ENCODE peak calls at places on chromosomes 16 and 17, in seven cellular contexts. P is AG04450, B is SK-N-SH, F is tibial artery, V is right cardiac atrium, D is SJSA1, E is transverse colon. S is an unnamed sample.

GRCh38 chr16:65121870-65122723 is at the start of gene CDH11:
- DNase-seq in E (peak; percentile 38), D (peak; percentile 80), F (peak; percentile 83), V (peak; percentile 90), P (peak; percentile 55), B (peak; percentile 82), S (peak; percentile 73)

GRCh38 chr16:31072540-31073072 is 1.4 kb downstream of the ZNF668 start:
- DNase-seq in P (no peak), E (peak; percentile 38), D (no peak), V (no peak), B (peak; percentile 62), F (no peak), S (no peak)

GRCh38 chr17:29165800-29166506 is 14.2 kb downstream of the MYO18A start:
- DNase-seq in D (no peak), F (no peak), E (no peak), P (no peak), B (no peak), V (peak; percentile 35), S (peak; percentile 56)

GRCh38 chr16:46947900-46948547 is 25.4 kb downstream of the DNAJA2 start:
- DNase-seq in D (peak; percentile 9), E (no peak), F (no peak), B (peak; percentile 65), V (no peak), P (no peak), S (no peak)

GRCh38 chr16:31134091-31134571 is 1.4 kb downstream of the PRSS8 start:
- DNase-seq in P (no peak), D (no peak), F (no peak), V (no peak), E (no peak), B (no peak), S (no peak)

GRCh38 chr16:19071811-19072777 is 4.7 kb downstream of the COQ7 start:
- DNase-seq in V (peak; percentile 66), B (peak; percentile 58), F (no peak), E (peak; percentile 77), P (no peak), D (peak; percentile 22), S (no peak)

GRCh38 chr16:24253192-24253591 is 2.9 kb upstream of the CACNG3 start:
- DNase-seq in P (no peak), V (peak; percentile 56), D (peak; percentile 29), E (peak; percentile 10), F (no peak), B (peak; percentile 68), S (no peak)

GRCh38 chr16:80100186-80100585 is 440.6 kb upstream of the DYNLRB2 start:
- DNase-seq in F (no peak), D (no peak), E (no peak), V (peak; percentile 22), P (no peak), B (no peak), S (no peak)

GRCh38 chr17:14805348-14805747 is 459.8 kb downstream of the PMP22 start:
- DNase-seq in E (no peak), F (no peak), D (no peak), B (no peak), V (no peak), P (no peak), S (no peak)

GRCh38 chr16:84924339-84925091 is 86.8 kb downstream of the ZDHHC7 start:
- DNase-seq in B (no peak), V (peak; percentile 87), E (no peak), P (no peak), D (no peak), F (no peak), S (no peak)

GRCh38 chr16:88737298-88738166 is 31.2 kb downstream of the CTU2 start:
- DNase-seq in E (peak; percentile 78), P (peak; percentile 29), D (peak; percentile 55), F (peak; percentile 84), V (peak; percentile 90), B (peak; percentile 94), S (peak; percentile 89)

GRCh38 chr16:87465306-87465705 is 27.5 kb downstream of the ZCCHC14 start:
- DNase-seq in P (peak; percentile 52), V (peak; percentile 89), D (peak; percentile 43), F (peak; percentile 93), E (peak; percentile 70), B (peak; percentile 52), S (peak; percentile 92)

GRCh38 chr17:66549731-66550207 is 247.4 kb downstream of the PRKCA start:
- DNase-seq in P (peak; percentile 74), F (no peak), E (no peak), B (no peak), V (no peak), D (peak; percentile 98), S (no peak)

GRCh38 chr17:38464723-38465419 is 36.6 kb downstream of the ARHGAP23 start:
- DNase-seq in V (peak; percentile 96), E (peak; percentile 73), P (peak; percentile 83), D (peak; percentile 92), F (peak; percentile 97), B (peak; percentile 96), S (peak; percentile 92)

GRCh38 chr17:17439971-17440843 is 36.6 kb upstream of the MED9 start:
- DNase-seq in B (peak; percentile 72), V (peak; percentile 84), P (no peak), E (peak; percentile 73), F (no peak), D (peak; percentile 72), S (no peak)

GRCh38 chr17:17684901-17685774 is 3.9 kb downstream of the RAI1 start:
- DNase-seq in P (no peak), E (no peak), B (peak; percentile 34), F (no peak), V (peak; percentile 74), D (no peak), S (no peak)

GRCh38 chr16:77435240-77435819 is 496 bp upstream of the ADAMTS18 start:
- DNase-seq in F (no peak), D (no peak), B (no peak), P (no peak), V (no peak), E (no peak), S (no peak)

GRCh38 chr16:27952811-27953210 is 110.7 kb downstream of the GSG1L start:
- DNase-seq in E (no peak), V (no peak), B (no peak), F (no peak), D (no peak), P (no peak), S (no peak)

GRCh38 chr17:39738568-39738901 is 797 bp downstream of the GRB7 start:
- DNase-seq in F (no peak), V (no peak), P (no peak), E (peak; percentile 76), D (no peak), B (no peak), S (no peak)

GRCh38 chr16:79932564-79932963 is 332.0 kb upstream of the MAF start:
- DNase-seq in B (no peak), D (peak; percentile 15), F (no peak), V (no peak), E (no peak), P (no peak), S (no peak)

GRCh38 chr17:72077326-72077960 is 43.4 kb upstream of the SOX9 start:
- DNase-seq in D (no peak), P (no peak), E (no peak), B (no peak), F (no peak), V (no peak), S (no peak)

GRCh38 chr16:77335652-77336234 is 99.1 kb downstream of the ADAMTS18 start:
- DNase-seq in E (no peak), P (no peak), D (no peak), B (no peak), F (no peak), V (no peak), S (no peak)

GRCh38 chr17:78409191-78409621 is 30.8 kb downstream of the PGS1 start:
- DNase-seq in D (no peak), E (peak; percentile 91), P (no peak), F (no peak), B (no peak), V (peak; percentile 47), S (no peak)

GRCh38 chr17:20046629-20047028 is 37.5 kb downstream of the SPECC1 start:
- DNase-seq in V (no peak), P (no peak), B (no peak), D (no peak), E (no peak), F (no peak), S (no peak)

GRCh38 chr17:67831268-67831667 is 6.0 kb downstream of the BPTF start:
- DNase-seq in B (no peak), F (no peak), D (no peak), P (no peak), E (no peak), V (no peak), S (no peak)

GRCh38 chr17:67833946-67834631 is 8.8 kb downstream of the BPTF start:
- DNase-seq in F (no peak), V (no peak), P (no peak), D (no peak), E (no peak), B (no peak), S (no peak)

GRCh38 chr17:67829331-67829730 is 4.0 kb downstream of the BPTF start:
- DNase-seq in B (no peak), V (no peak), F (no peak), E (no peak), D (no peak), P (no peak), S (no peak)

GRCh38 chr17:67833134-67833533 is 7.8 kb downstream of the BPTF start:
- DNase-seq in P (no peak), B (no peak), F (no peak), V (no peak), D (no peak), E (no peak), S (no peak)

GRCh38 chr17:67830440-67830839 is 5.1 kb downstream of the BPTF start:
- DNase-seq in E (no peak), V (no peak), B (peak; percentile 43), D (no peak), F (no peak), P (no peak), S (no peak)
- H3K27ac ChIP-seq in E (no peak overlapping the region), V (no peak overlapping the region), B (peak overlapping the region; percentile 31), D (no peak overlapping the region), F (no peak overlapping the region), P (no peak overlapping the region), S (no peak overlapping the region)

GRCh38 chr17:64223931-64224657 is 39.0 kb downstream of the TEX2 start:
- DNase-seq in V (no peak), D (no peak), P (no peak), B (no peak), F (no peak), E (no peak), S (no peak)
- H3K27ac ChIP-seq in V (no peak overlapping the region), D (no peak overlapping the region), P (no peak overlapping the region), B (no peak overlapping the region), F (no peak overlapping the region), E (no peak overlapping the region), S (no peak overlapping the region)

DNA sequence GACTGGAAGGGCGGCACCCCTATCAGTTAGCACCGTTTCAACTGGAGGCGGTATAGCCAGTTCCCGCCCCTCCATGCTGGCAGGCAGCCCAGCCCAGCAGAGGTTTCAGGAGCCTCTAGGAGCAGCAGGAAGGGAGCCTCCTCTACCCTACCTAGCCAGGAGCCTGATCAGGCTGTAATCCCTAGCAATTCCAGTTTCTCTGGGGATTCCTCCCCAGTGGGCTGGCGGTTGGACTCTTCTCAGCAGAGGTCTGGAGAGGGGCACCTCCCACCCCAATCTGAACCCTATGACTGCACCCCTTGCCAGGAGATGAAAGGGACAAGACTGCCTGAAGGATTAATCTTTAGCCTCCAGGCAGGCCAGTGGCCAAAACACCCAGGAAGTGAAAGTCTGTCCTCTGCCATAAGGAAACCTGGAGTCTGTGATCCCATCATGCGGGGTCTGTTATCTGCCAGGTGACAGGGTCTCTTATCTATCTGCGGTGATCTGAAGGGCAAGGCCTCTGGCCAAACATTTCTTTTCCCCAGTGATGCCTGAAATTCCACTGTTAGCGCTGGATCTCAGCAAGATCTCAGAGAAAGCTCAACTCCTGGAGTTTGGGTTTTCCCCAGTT is 4.9 kb upstream of the CDH1 start:
- DNase-seq in F (no peak), D (no peak), E (peak; percentile 93), P (no peak), V (no peak), B (peak; percentile 61), S (no peak)
- H3K27ac ChIP-seq in F (no peak overlapping the region), D (no peak overlapping the region), E (peak overlapping the region; percentile 86), P (no peak overlapping the region), V (no peak overlapping the region), B (no peak overlapping the region), S (peak overlapping the region; percentile 54)

GRCh38 chr17:74212262-74212912 is 984 bp upstream of the TTYH2 start:
- DNase-seq in F (no peak), D (peak; percentile 34), V (peak; percentile 74), P (no peak), E (peak; percentile 19), B (no peak), S (no peak)
- H3K27ac ChIP-seq in F (peak overlapping the region; percentile 70), D (no peak overlapping the region), V (peak overlapping the region; percentile 83), P (peak overlapping the region; percentile 61), E (peak overlapping the region; percentile 78), B (peak overlapping the region; percentile 74), S (peak overlapping the region; percentile 62)